ENCODE peak calls at places on chromosome 11, in seven cellular contexts. One of them, this sample, is unnamed.

GRCh38 chr11:91220476-91221202 is 997.8 kb upstream of the CHORDC1 start:
- DNase-seq in nucleus accumbens: no peak
- DNase-seq in esophagus squamous epithelium: no peak
- DNase-seq in choroid plexus epithelial cell: peak
- DNase-seq in lower leg skin: no peak
- DNase-seq in stimulated activated CD4-positive, alpha-beta T cell treated with anti-CD3 and anti-CD28 coated beads, Interleukin-4, amount 100 ng/mL, for 48 hours: no peak
- DNase-seq in stromal cell of bone marrow: peak
- DNase-seq in this sample: peak

GRCh38 chr11:97722721-97723120 is 1298.0 kb upstream of the CNTN5 start:
- DNase-seq in esophagus squamous epithelium: no peak
- DNase-seq in stromal cell of bone marrow: no peak
- DNase-seq in nucleus accumbens: no peak
- DNase-seq in choroid plexus epithelial cell: peak
- DNase-seq in lower leg skin: no peak
- DNase-seq in stimulated activated CD4-positive, alpha-beta T cell treated with anti-CD3 and anti-CD28 coated beads, Interleukin-4, amount 100 ng/mL, for 48 hours: no peak
- DNase-seq in this sample: no peak

GRCh38 chr11:35087648-35088047 is 51.3 kb upstream of the CD44 start:
- DNase-seq in stromal cell of bone marrow: no peak
- DNase-seq in esophagus squamous epithelium: no peak
- DNase-seq in stimulated activated CD4-positive, alpha-beta T cell treated with anti-CD3 and anti-CD28 coated beads, Interleukin-4, amount 100 ng/mL, for 48 hours: no peak
- DNase-seq in choroid plexus epithelial cell: no peak
- DNase-seq in nucleus accumbens: no peak
- DNase-seq in lower leg skin: no peak
- DNase-seq in this sample: peak

GRCh38 chr11:35553831-35554230 is 28.4 kb upstream of the PAMR1 start:
- DNase-seq in stimulated activated CD4-positive, alpha-beta T cell treated with anti-CD3 and anti-CD28 coated beads, Interleukin-4, amount 100 ng/mL, for 48 hours: no peak
- DNase-seq in choroid plexus epithelial cell: peak
- DNase-seq in nucleus accumbens: no peak
- DNase-seq in esophagus squamous epithelium: no peak
- DNase-seq in stromal cell of bone marrow: peak
- DNase-seq in lower leg skin: no peak
- DNase-seq in this sample: peak

GRCh38 chr11:13354335-13354734 is 76.7 kb downstream of the BMAL1 start:
- DNase-seq in nucleus accumbens: no peak
- DNase-seq in stromal cell of bone marrow: no peak
- DNase-seq in stimulated activated CD4-positive, alpha-beta T cell treated with anti-CD3 and anti-CD28 coated beads, Interleukin-4, amount 100 ng/mL, for 48 hours: no peak
- DNase-seq in esophagus squamous epithelium: no peak
- DNase-seq in lower leg skin: peak
- DNase-seq in choroid plexus epithelial cell: peak
- DNase-seq in this sample: peak

GRCh38 chr11:103985041-103985440 is 51.4 kb upstream of the DDI1 start:
- DNase-seq in nucleus accumbens: no peak
- DNase-seq in esophagus squamous epithelium: no peak
- DNase-seq in stromal cell of bone marrow: no peak
- DNase-seq in stimulated activated CD4-positive, alpha-beta T cell treated with anti-CD3 and anti-CD28 coated beads, Interleukin-4, amount 100 ng/mL, for 48 hours: no peak
- DNase-seq in lower leg skin: no peak
- DNase-seq in choroid plexus epithelial cell: no peak
- DNase-seq in this sample: no peak

GRCh38 chr11:21545701-21546100 is 647.2 kb upstream of the ANO5 start:
- DNase-seq in nucleus accumbens: no peak
- DNase-seq in lower leg skin: no peak
- DNase-seq in choroid plexus epithelial cell: no peak
- DNase-seq in stromal cell of bone marrow: no peak
- DNase-seq in stimulated activated CD4-positive, alpha-beta T cell treated with anti-CD3 and anti-CD28 coated beads, Interleukin-4, amount 100 ng/mL, for 48 hours: no peak
- DNase-seq in esophagus squamous epithelium: no peak
- DNase-seq in this sample: no peak

GRCh38 chr11:120471131-120471530 is 40.4 kb upstream of the GRIK4 start:
- DNase-seq in lower leg skin: no peak
- DNase-seq in stimulated activated CD4-positive, alpha-beta T cell treated with anti-CD3 and anti-CD28 coated beads, Interleukin-4, amount 100 ng/mL, for 48 hours: no peak
- DNase-seq in nucleus accumbens: no peak
- DNase-seq in stromal cell of bone marrow: peak
- DNase-seq in choroid plexus epithelial cell: peak
- DNase-seq in esophagus squamous epithelium: no peak
- DNase-seq in this sample: peak

GRCh38 chr11:28009383-28009782 is 98.6 kb downstream of the KIF18A start:
- DNase-seq in stromal cell of bone marrow: peak
- DNase-seq in nucleus accumbens: no peak
- DNase-seq in esophagus squamous epithelium: no peak
- DNase-seq in stimulated activated CD4-positive, alpha-beta T cell treated with anti-CD3 and anti-CD28 coated beads, Interleukin-4, amount 100 ng/mL, for 48 hours: no peak
- DNase-seq in choroid plexus epithelial cell: peak
- DNase-seq in lower leg skin: no peak
- DNase-seq in this sample: peak

GRCh38 chr11:19632435-19632834 is 80.2 kb upstream of the NAV2 start:
- DNase-seq in esophagus squamous epithelium: no peak
- DNase-seq in lower leg skin: no peak
- DNase-seq in nucleus accumbens: no peak
- DNase-seq in choroid plexus epithelial cell: peak
- DNase-seq in stromal cell of bone marrow: no peak
- DNase-seq in stimulated activated CD4-positive, alpha-beta T cell treated with anti-CD3 and anti-CD28 coated beads, Interleukin-4, amount 100 ng/mL, for 48 hours: no peak
- DNase-seq in this sample: peak

GRCh38 chr11:69008774-69009440 is 4.1 kb downstream of the MRGPRF start:
- DNase-seq in esophagus squamous epithelium: peak
- DNase-seq in choroid plexus epithelial cell: peak
- DNase-seq in stimulated activated CD4-positive, alpha-beta T cell treated with anti-CD3 and anti-CD28 coated beads, Interleukin-4, amount 100 ng/mL, for 48 hours: no peak
- DNase-seq in nucleus accumbens: no peak
- DNase-seq in lower leg skin: peak
- DNase-seq in stromal cell of bone marrow: peak
- DNase-seq in this sample: peak

GRCh38 chr11:11769782-11770181 is 72.0 kb upstream of the USP47 start:
- DNase-seq in stimulated activated CD4-positive, alpha-beta T cell treated with anti-CD3 and anti-CD28 coated beads, Interleukin-4, amount 100 ng/mL, for 48 hours: no peak
- DNase-seq in nucleus accumbens: no peak
- DNase-seq in esophagus squamous epithelium: no peak
- DNase-seq in stromal cell of bone marrow: no peak
- DNase-seq in choroid plexus epithelial cell: no peak
- DNase-seq in lower leg skin: no peak
- DNase-seq in this sample: no peak

GRCh38 chr11:91904792-91905785 is 319.5 kb upstream of the FAT3 start:
- DNase-seq in esophagus squamous epithelium: no peak
- DNase-seq in lower leg skin: no peak
- DNase-seq in stimulated activated CD4-positive, alpha-beta T cell treated with anti-CD3 and anti-CD28 coated beads, Interleukin-4, amount 100 ng/mL, for 48 hours: no peak
- DNase-seq in nucleus accumbens: no peak
- DNase-seq in stromal cell of bone marrow: no peak
- DNase-seq in choroid plexus epithelial cell: no peak
- DNase-seq in this sample: no peak

GRCh38 chr11:97990162-97990920 is 1030.4 kb upstream of the CNTN5 start:
- DNase-seq in nucleus accumbens: no peak
- DNase-seq in choroid plexus epithelial cell: peak
- DNase-seq in stromal cell of bone marrow: no peak
- DNase-seq in esophagus squamous epithelium: no peak
- DNase-seq in stimulated activated CD4-positive, alpha-beta T cell treated with anti-CD3 and anti-CD28 coated beads, Interleukin-4, amount 100 ng/mL, for 48 hours: no peak
- DNase-seq in lower leg skin: no peak
- DNase-seq in this sample: peak

GRCh38 chr11:103844327-103845215 is 191.9 kb upstream of the DDI1 start:
- DNase-seq in esophagus squamous epithelium: no peak
- DNase-seq in stimulated activated CD4-positive, alpha-beta T cell treated with anti-CD3 and anti-CD28 coated beads, Interleukin-4, amount 100 ng/mL, for 48 hours: no peak
- DNase-seq in choroid plexus epithelial cell: no peak
- DNase-seq in stromal cell of bone marrow: no peak
- DNase-seq in lower leg skin: no peak
- DNase-seq in nucleus accumbens: no peak
- DNase-seq in this sample: no peak

GRCh38 chr11:71434576-71435130 is 13.5 kb downstream of the DHCR7 start:
- DNase-seq in stimulated activated CD4-positive, alpha-beta T cell treated with anti-CD3 and anti-CD28 coated beads, Interleukin-4, amount 100 ng/mL, for 48 hours: no peak
- DNase-seq in esophagus squamous epithelium: no peak
- DNase-seq in choroid plexus epithelial cell: no peak
- DNase-seq in stromal cell of bone marrow: no peak
- DNase-seq in lower leg skin: no peak
- DNase-seq in nucleus accumbens: no peak
- DNase-seq in this sample: no peak

GRCh38 chr11:6618117-6619020 is 853 bp downstream of the TPP1 start:
- DNase-seq in stromal cell of bone marrow: peak
- DNase-seq in stimulated activated CD4-positive, alpha-beta T cell treated with anti-CD3 and anti-CD28 coated beads, Interleukin-4, amount 100 ng/mL, for 48 hours: peak
- DNase-seq in esophagus squamous epithelium: no peak
- DNase-seq in lower leg skin: no peak
- DNase-seq in choroid plexus epithelial cell: peak
- DNase-seq in nucleus accumbens: peak
- DNase-seq in this sample: peak

GRCh38 chr11:17383466-17383865 is 5.0 kb downstream of the KCNJ11 start:
- DNase-seq in choroid plexus epithelial cell: peak
- DNase-seq in stromal cell of bone marrow: no peak
- DNase-seq in esophagus squamous epithelium: no peak
- DNase-seq in lower leg skin: no peak
- DNase-seq in nucleus accumbens: no peak
- DNase-seq in stimulated activated CD4-positive, alpha-beta T cell treated with anti-CD3 and anti-CD28 coated beads, Interleukin-4, amount 100 ng/mL, for 48 hours: no peak
- DNase-seq in this sample: no peak

GRCh38 chr11:9840460-9841004 is 176.7 kb downstream of the SWAP70 start:
- DNase-seq in stimulated activated CD4-positive, alpha-beta T cell treated with anti-CD3 and anti-CD28 coated beads, Interleukin-4, amount 100 ng/mL, for 48 hours: no peak
- DNase-seq in nucleus accumbens: no peak
- DNase-seq in choroid plexus epithelial cell: peak
- DNase-seq in lower leg skin: no peak
- DNase-seq in esophagus squamous epithelium: no peak
- DNase-seq in stromal cell of bone marrow: no peak
- DNase-seq in this sample: no peak

GRCh38 chr11:86514453-86514852 is 139.8 kb downstream of the CCDC81 start:
- DNase-seq in esophagus squamous epithelium: no peak
- DNase-seq in stimulated activated CD4-positive, alpha-beta T cell treated with anti-CD3 and anti-CD28 coated beads, Interleukin-4, amount 100 ng/mL, for 48 hours: no peak
- DNase-seq in stromal cell of bone marrow: no peak
- DNase-seq in lower leg skin: no peak
- DNase-seq in choroid plexus epithelial cell: no peak
- DNase-seq in nucleus accumbens: no peak
- DNase-seq in this sample: no peak

GRCh38 chr11:134346101-134346975 is 14.6 kb downstream of the GLB1L2 start:
- DNase-seq in nucleus accumbens: no peak
- DNase-seq in stimulated activated CD4-positive, alpha-beta T cell treated with anti-CD3 and anti-CD28 coated beads, Interleukin-4, amount 100 ng/mL, for 48 hours: no peak
- DNase-seq in stromal cell of bone marrow: no peak
- DNase-seq in esophagus squamous epithelium: no peak
- DNase-seq in lower leg skin: peak
- DNase-seq in choroid plexus epithelial cell: no peak
- DNase-seq in this sample: no peak

GRCh38 chr11:15146271-15147003 is 31.7 kb downstream of the INSC start:
- DNase-seq in stimulated activated CD4-positive, alpha-beta T cell treated with anti-CD3 and anti-CD28 coated beads, Interleukin-4, amount 100 ng/mL, for 48 hours: no peak
- DNase-seq in lower leg skin: no peak
- DNase-seq in stromal cell of bone marrow: peak
- DNase-seq in nucleus accumbens: no peak
- DNase-seq in choroid plexus epithelial cell: peak
- DNase-seq in esophagus squamous epithelium: no peak
- DNase-seq in this sample: no peak

GRCh38 chr11:77547047-77547836 is 42.5 kb upstream of the AQP11 start:
- DNase-seq in stromal cell of bone marrow: no peak
- DNase-seq in nucleus accumbens: no peak
- DNase-seq in stimulated activated CD4-positive, alpha-beta T cell treated with anti-CD3 and anti-CD28 coated beads, Interleukin-4, amount 100 ng/mL, for 48 hours: no peak
- DNase-seq in lower leg skin: no peak
- DNase-seq in esophagus squamous epithelium: no peak
- DNase-seq in choroid plexus epithelial cell: no peak
- DNase-seq in this sample: no peak

GRCh38 chr11:30346068-30346688 is 23.3 kb downstream of the ARL14EP start:
- DNase-seq in stimulated activated CD4-positive, alpha-beta T cell treated with anti-CD3 and anti-CD28 coated beads, Interleukin-4, amount 100 ng/mL, for 48 hours: no peak
- DNase-seq in esophagus squamous epithelium: no peak
- DNase-seq in choroid plexus epithelial cell: peak
- DNase-seq in stromal cell of bone marrow: peak
- DNase-seq in lower leg skin: no peak
- DNase-seq in nucleus accumbens: no peak
- DNase-seq in this sample: peak

GRCh38 chr11:20035701-20036601 is 124.3 kb downstream of the DBX1 start:
- DNase-seq in nucleus accumbens: no peak
- DNase-seq in lower leg skin: no peak
- DNase-seq in stimulated activated CD4-positive, alpha-beta T cell treated with anti-CD3 and anti-CD28 coated beads, Interleukin-4, amount 100 ng/mL, for 48 hours: no peak
- DNase-seq in esophagus squamous epithelium: no peak
- DNase-seq in choroid plexus epithelial cell: peak
- DNase-seq in stromal cell of bone marrow: peak
- DNase-seq in this sample: peak

GRCh38 chr11:85821636-85822035 is 10.7 kb upstream of the SYTL2 start:
- DNase-seq in esophagus squamous epithelium: no peak
- DNase-seq in nucleus accumbens: no peak
- DNase-seq in choroid plexus epithelial cell: peak
- DNase-seq in stimulated activated CD4-positive, alpha-beta T cell treated with anti-CD3 and anti-CD28 coated beads, Interleukin-4, amount 100 ng/mL, for 48 hours: no peak
- DNase-seq in lower leg skin: no peak
- DNase-seq in stromal cell of bone marrow: peak
- DNase-seq in this sample: no peak

GRCh38 chr11:120522736-120523135 is 11.2 kb downstream of the GRIK4 start:
- DNase-seq in esophagus squamous epithelium: no peak
- DNase-seq in nucleus accumbens: no peak
- DNase-seq in choroid plexus epithelial cell: no peak
- DNase-seq in stromal cell of bone marrow: no peak
- DNase-seq in stimulated activated CD4-positive, alpha-beta T cell treated with anti-CD3 and anti-CD28 coated beads, Interleukin-4, amount 100 ng/mL, for 48 hours: no peak
- DNase-seq in lower leg skin: peak
- DNase-seq in this sample: no peak

GRCh38 chr11:16186680-16187079 is 169.7 kb downstream of the SOX6 start:
- DNase-seq in stromal cell of bone marrow: no peak
- DNase-seq in nucleus accumbens: no peak
- DNase-seq in esophagus squamous epithelium: no peak
- DNase-seq in choroid plexus epithelial cell: no peak
- DNase-seq in stimulated activated CD4-positive, alpha-beta T cell treated with anti-CD3 and anti-CD28 coated beads, Interleukin-4, amount 100 ng/mL, for 48 hours: no peak
- DNase-seq in lower leg skin: no peak
- DNase-seq in this sample: no peak

GRCh38 chr11:89463381-89463780 is 27.8 kb downstream of the NOX4 start:
- DNase-seq in esophagus squamous epithelium: no peak
- DNase-seq in stromal cell of bone marrow: no peak
- DNase-seq in lower leg skin: no peak
- DNase-seq in nucleus accumbens: no peak
- DNase-seq in stimulated activated CD4-positive, alpha-beta T cell treated with anti-CD3 and anti-CD28 coated beads, Interleukin-4, amount 100 ng/mL, for 48 hours: no peak
- DNase-seq in choroid plexus epithelial cell: peak
- DNase-seq in this sample: no peak

GRCh38 chr11:121421149-121421906 is 30.8 kb upstream of the SORL1 start:
- DNase-seq in stromal cell of bone marrow: no peak
- DNase-seq in lower leg skin: no peak
- DNase-seq in choroid plexus epithelial cell: no peak
- DNase-seq in esophagus squamous epithelium: no peak
- DNase-seq in nucleus accumbens: no peak
- DNase-seq in stimulated activated CD4-positive, alpha-beta T cell treated with anti-CD3 and anti-CD28 coated beads, Interleukin-4, amount 100 ng/mL, for 48 hours: no peak
- DNase-seq in this sample: no peak

GRCh38 chr11:47213985-47214564 is 699 bp upstream of the DDB2 start:
- DNase-seq in choroid plexus epithelial cell: peak
- DNase-seq in nucleus accumbens: peak
- DNase-seq in stromal cell of bone marrow: peak
- DNase-seq in lower leg skin: peak
- DNase-seq in esophagus squamous epithelium: peak
- DNase-seq in stimulated activated CD4-positive, alpha-beta T cell treated with anti-CD3 and anti-CD28 coated beads, Interleukin-4, amount 100 ng/mL, for 48 hours: peak
- DNase-seq in this sample: peak

GRCh38 chr11:35391922-35392813 is 27.2 kb downstream of the SLC1A2 start:
- DNase-seq in esophagus squamous epithelium: peak
- DNase-seq in lower leg skin: peak
- DNase-seq in stromal cell of bone marrow: peak
- DNase-seq in stimulated activated CD4-positive, alpha-beta T cell treated with anti-CD3 and anti-CD28 coated beads, Interleukin-4, amount 100 ng/mL, for 48 hours: peak
- DNase-seq in choroid plexus epithelial cell: peak
- DNase-seq in nucleus accumbens: no peak
- DNase-seq in this sample: peak

GRCh38 chr11:95266751-95267374 is 35.9 kb upstream of the SESN3 start:
- DNase-seq in stromal cell of bone marrow: no peak
- DNase-seq in lower leg skin: no peak
- DNase-seq in nucleus accumbens: no peak
- DNase-seq in stimulated activated CD4-positive, alpha-beta T cell treated with anti-CD3 and anti-CD28 coated beads, Interleukin-4, amount 100 ng/mL, for 48 hours: no peak
- DNase-seq in choroid plexus epithelial cell: peak
- DNase-seq in esophagus squamous epithelium: no peak
- DNase-seq in this sample: peak

GRCh38 chr11:13388741-13389140 is 74.3 kb downstream of the BTBD10 start:
- DNase-seq in stromal cell of bone marrow: no peak
- DNase-seq in esophagus squamous epithelium: no peak
- DNase-seq in nucleus accumbens: no peak
- DNase-seq in choroid plexus epithelial cell: no peak
- DNase-seq in lower leg skin: no peak
- DNase-seq in stimulated activated CD4-positive, alpha-beta T cell treated with anti-CD3 and anti-CD28 coated beads, Interleukin-4, amount 100 ng/mL, for 48 hours: no peak
- DNase-seq in this sample: no peak

GRCh38 chr11:61384271-61385242 is 7.8 kb upstream of the TMEM216 start:
- DNase-seq in lower leg skin: no peak
- DNase-seq in nucleus accumbens: no peak
- DNase-seq in esophagus squamous epithelium: no peak
- DNase-seq in stimulated activated CD4-positive, alpha-beta T cell treated with anti-CD3 and anti-CD28 coated beads, Interleukin-4, amount 100 ng/mL, for 48 hours: no peak
- DNase-seq in stromal cell of bone marrow: no peak
- DNase-seq in choroid plexus epithelial cell: peak
- DNase-seq in this sample: peak